ENCODE peak calls at places on chromosomes 6 and 20, in six cellular contexts. B is uterus, G is Panc1, S is kidney, C is tibial artery, W is PC-9. H is an unnamed sample.

GRCh38 chr6:109612268-109612667 is 78.7 kb downstream of the AK9 start:
- DNase-seq in B (no peak), G (no peak), S (no peak), C (no peak), W (no peak), H (no peak)

GRCh38 chr6:116059713-116060571 is 749 bp downstream of the FRK start:
- DNase-seq in B (peak; percentile 18), G (no peak), S (no peak), C (no peak), W (peak; percentile 24), H (no peak)

GRCh38 chr6:107392069-107392468 is 67.3 kb downstream of the PDSS2 start:
- DNase-seq in B (no peak), G (no peak), S (no peak), C (no peak), W (no peak), H (no peak)

GRCh38 chr6:29845405-29846006 is 17.9 kb downstream of the HLA-G start:
- DNase-seq in B (no peak), G (peak; percentile 46), S (no peak), C (no peak), W (peak; percentile 24), H (no peak)

GRCh38 chr6:40928302-40928701 is 110.7 kb downstream of the UNC5CL start:
- DNase-seq in B (no peak), G (no peak), S (no peak), C (no peak), W (no peak), H (no peak)

GRCh38 chr6:16306334-16306733 is 67.9 kb downstream of the GMPR start:
- DNase-seq in B (no peak), G (no peak), S (no peak), C (peak; percentile 51), W (no peak), H (no peak)

GRCh38 chr20:46430921-46431712 is 24.7 kb upstream of the ELMO2 start:
- DNase-seq in B (no peak), G (no peak), S (no peak), C (no peak), W (no peak), H (no peak)

GRCh38 chr6:139882234-139882633 is 507.8 kb upstream of the CITED2 start:
- DNase-seq in B (no peak), G (no peak), S (no peak), C (no peak), W (no peak), H (no peak)

GRCh38 chr6:63975685-63976084 is 340.1 kb downstream of the PHF3 start:
- DNase-seq in B (no peak), G (no peak), S (no peak), C (no peak), W (no peak), H (no peak)

GRCh38 chr6:89313006-89313405 is 2.1 kb downstream of the GABRR2 start:
- DNase-seq in B (no peak), G (no peak), S (no peak), C (no peak), W (no peak), H (peak; percentile 76)

GRCh38 chr6:118663993-118664985 is 12.9 kb upstream of the CEP85L start:
- DNase-seq in B (no peak), G (no peak), S (no peak), C (no peak), W (no peak), H (no peak)

GRCh38 chr6:87200469-87201174 is 45.3 kb downstream of the ZNF292 start:
- DNase-seq in B (peak; percentile 48), G (no peak), S (peak; percentile 34), C (no peak), W (no peak), H (no peak)

GRCh38 chr20:6492396-6493055 is 275.0 kb upstream of the BMP2 start:
- DNase-seq in B (no peak), G (no peak), S (no peak), C (no peak), W (no peak), H (no peak)

GRCh38 chr6:20840675-20841074 is 306.4 kb downstream of the CDKAL1 start:
- DNase-seq in B (no peak), G (no peak), S (no peak), C (no peak), W (no peak), H (peak; percentile 26)

GRCh38 chr6:24356310-24357035 is 1.4 kb downstream of the DCDC2 start:
- DNase-seq in B (no peak), G (no peak), S (no peak), C (no peak), W (no peak), H (no peak)

GRCh38 chr6:24355422-24355821 is 2.4 kb downstream of the DCDC2 start:
- DNase-seq in B (no peak), G (no peak), S (no peak), C (no peak), W (no peak), H (no peak)

GRCh38 chr6:24357336-24358218 is at the start of gene DCDC2:
- DNase-seq in B (no peak), G (no peak), S (peak; percentile 96), C (no peak), W (peak; percentile 83), H (no peak)

GRCh38 chr6:24359640-24360454 is 2.0 kb upstream of the DCDC2 start:
- DNase-seq in B (peak; percentile 38), G (peak; percentile 54), S (peak; percentile 97), C (peak; percentile 72), W (peak; percentile 89), H (peak; percentile 8)

GRCh38 chr6:24358219-24358821 is 461 bp upstream of the DCDC2 start:
- DNase-seq in B (no peak), G (no peak), S (peak; percentile 43), C (no peak), W (peak; percentile 4), H (no peak)
- H3K4me3 ChIP-seq in B (peak overlapping the region; percentile 26), G (peak overlapping the region; percentile 38), S (peak overlapping the region; percentile 78), C (peak overlapping the region; percentile 44), W (peak overlapping the region; percentile 60), H (no peak overlapping the region)

GRCh38 chr6:6694825-6695710 is 106.5 kb downstream of the LY86 start:
- DNase-seq in B (peak; percentile 43), G (no peak), S (peak; percentile 93), C (no peak), W (peak; percentile 78), H (no peak)

GRCh38 chr6:6697620-6698019 is 109.1 kb downstream of the LY86 start:
- DNase-seq in B (peak; percentile 5), G (no peak), S (no peak), C (no peak), W (no peak), H (no peak)

GRCh38 chr6:6695711-6696048 is 107.2 kb downstream of the LY86 start:
- DNase-seq in B (no peak), G (no peak), S (no peak), C (no peak), W (no peak), H (no peak)

GRCh38 chr6:6696867-6697531 is 108.5 kb downstream of the LY86 start:
- DNase-seq in B (no peak), G (no peak), S (peak; percentile 84), C (no peak), W (peak; percentile 57), H (no peak)

DNA sequence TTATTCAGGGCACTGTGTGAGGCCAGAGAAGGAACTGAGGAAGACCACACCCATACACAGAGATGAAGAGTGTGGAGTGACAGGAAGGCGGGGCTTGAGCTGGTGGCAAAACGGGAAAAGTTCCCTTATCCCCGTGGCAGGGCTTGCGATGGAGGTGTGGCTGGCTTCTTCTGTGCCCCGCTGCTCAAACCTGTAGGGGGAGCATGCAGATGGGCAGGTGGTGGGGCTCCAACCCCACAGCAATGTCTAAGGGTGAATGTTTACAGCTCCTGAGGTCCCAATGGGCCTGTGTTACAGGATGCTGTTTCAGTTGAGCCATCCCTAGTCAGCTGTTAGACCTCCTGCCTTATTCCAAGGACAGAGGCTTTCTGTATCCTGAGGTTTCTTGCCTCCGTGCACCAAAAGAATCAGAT is 105.9 kb downstream of the LY86 start:
- DNase-seq in B (no peak), G (no peak), S (no peak), C (no peak), W (peak; percentile 47), H (no peak)
- TF ChIP-seq CTCF in B (no peak), G (peak; percentile 22), S (no peak), C (no peak), W (no peak), H (no peak)

DNA sequence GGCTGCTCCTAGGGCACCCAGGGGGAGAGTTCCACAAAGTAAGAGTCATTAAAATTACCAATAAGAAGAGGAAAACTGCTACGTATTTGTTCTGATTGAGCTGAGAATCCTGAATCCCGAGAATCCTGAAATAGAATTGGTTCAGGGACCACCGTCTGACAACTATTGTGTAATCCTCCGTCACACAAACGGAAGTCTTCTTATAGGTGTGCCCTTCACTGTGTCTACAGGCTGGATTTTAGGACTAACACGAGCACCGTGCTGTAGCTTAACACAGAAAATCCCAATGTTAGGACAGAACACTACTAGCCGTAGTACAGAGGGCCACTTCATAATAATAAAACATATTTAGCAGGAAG is 50.6 kb upstream of the RNF182 start:
- DNase-seq in B (no peak), G (no peak), S (no peak), C (no peak), W (no peak), H (no peak)
- H3K4me3 ChIP-seq in B (peak overlapping the region; percentile 32), G (peak overlapping the region; percentile 50), S (peak overlapping the region; percentile 74), C (peak overlapping the region; percentile 40), W (peak overlapping the region; percentile 60), H (no peak overlapping the region)

GRCh38 chr6:80742481-80742880 is 636.0 kb downstream of the BCKDHB start:
- DNase-seq in B (no peak), G (no peak), S (no peak), C (no peak), W (no peak), H (no peak)
- TF ChIP-seq CTCF in B (no peak), G (peak; percentile 34), S (no peak), C (peak; percentile 31), W (peak; percentile 56), H (peak; percentile 46)

GRCh38 chr6:35388023-35388422 is 45.7 kb downstream of the PPARD start:
- DNase-seq in B (no peak), G (no peak), S (no peak), C (no peak), W (no peak), H (no peak)
- H3K4me3 ChIP-seq in B (no peak overlapping the region), G (no peak overlapping the region), S (no peak overlapping the region), C (no peak overlapping the region), W (no peak overlapping the region), H (no peak overlapping the region)

GRCh38 chr20:16729565-16730460 is at the start of gene SNRPB2:
- DNase-seq in B (peak; percentile 91), G (peak; percentile 80), S (peak; percentile 97), C (peak; percentile 95), W (peak; percentile 87), H (peak; percentile 60)
- TF ChIP-seq CTCF in B (no peak), G (no peak), S (no peak), C (no peak), W (no peak), H (no peak)

GRCh38 chr6:166005846-166006592 is 161.6 kb downstream of the TBXT start:
- DNase-seq in B (peak; percentile 77), G (no peak), S (peak; percentile 89), C (peak; percentile 81), W (no peak), H (no peak)
- H3K4me3 ChIP-seq in B (peak overlapping the region; percentile 40), G (no peak overlapping the region), S (peak overlapping the region; percentile 60), C (peak overlapping the region; percentile 54), W (no peak overlapping the region), H (peak overlapping the region; percentile 25)

H was measured in BJ.